ENCODE peak calls at places on chromosomes 3 and 15, in five cellular contexts. Y, N, L, W and G are unnamed samples.

GRCh38 chr3:192409838-192410683 is 317.3 kb downstream of the FGF12 start:
- DNase-seq in Y (peak), N (no peak), L (no peak), W (no peak), G (no peak)

GRCh38 chr3:177464392-177465225 is 267.3 kb upstream of the TBL1XR1 start:
- DNase-seq in Y (peak), N (no peak), L (no peak), W (no peak), G (no peak)

GRCh38 chr15:48693474-48693873 is 48.0 kb upstream of the FBN1 start:
- DNase-seq in Y (peak), N (no peak), L (no peak), W (no peak), G (no peak)

GRCh38 chr15:32683906-32684584 is 33.8 kb upstream of the GREM1 start:
- DNase-seq in Y (peak), N (no peak), L (peak), W (peak), G (peak)

GRCh38 chr3:80697291-80697690 is 929.5 kb upstream of the ROBO1 start:
- DNase-seq in Y (no peak), N (no peak), L (no peak), W (no peak), G (no peak)

GRCh38 chr3:147410518-147411234 is 1.5 kb downstream of the ZIC1 start:
- DNase-seq in Y (peak), N (no peak), L (no peak), W (no peak), G (no peak)

GRCh38 chr3:50913279-50913678 is 238.6 kb downstream of the DOCK3 start:
- DNase-seq in Y (no peak), N (no peak), L (no peak), W (no peak), G (no peak)

GRCh38 chr3:170869240-170869592 is 779 bp downstream of the RPL22L1 start:
- DNase-seq in Y (no peak), N (no peak), L (no peak), W (no peak), G (no peak)

GRCh38 chr3:131036200-131036816 is 9.6 kb downstream of the NEK11 start:
- DNase-seq in Y (peak), N (no peak), L (no peak), W (peak), G (no peak)

GRCh38 chr3:32778389-32778788 is 39.4 kb upstream of the TRIM71 start:
- DNase-seq in Y (no peak), N (peak), L (no peak), W (no peak), G (no peak)

GRCh38 chr3:168426196-168426595 is 330.5 kb upstream of the GOLIM4 start:
- DNase-seq in Y (no peak), N (no peak), L (no peak), W (no peak), G (no peak)

GRCh38 chr15:96270581-96271172 is 59.8 kb upstream of the NR2F2 start:
- DNase-seq in Y (peak), N (no peak), L (no peak), W (no peak), G (no peak)

GRCh38 chr3:149657458-149657795 is 398 bp downstream of the WWTR1 start:
- DNase-seq in Y (peak), N (no peak), L (no peak), W (no peak), G (no peak)

GRCh38 chr3:126517986-126518778 is 609 bp upstream of the UROC1 start:
- DNase-seq in Y (no peak), N (peak), L (no peak), W (no peak), G (no peak)

GRCh38 chr3:10284496-10284895 is 8.3 kb downstream of the GHRL start:
- DNase-seq in Y (no peak), N (no peak), L (no peak), W (no peak), G (no peak)

GRCh38 chr3:183260167-183260904 is 7.3 kb downstream of the B3GNT5 start:
- DNase-seq in Y (peak), N (no peak), L (no peak), W (no peak), G (no peak)

GRCh38 chr15:66253643-66254363 is at the start of gene MEGF11:
- DNase-seq in Y (peak), N (no peak), L (no peak), W (no peak), G (no peak)

GRCh38 chr15:89472785-89473256 is 23.6 kb downstream of the RHCG start:
- DNase-seq in Y (peak), N (no peak), L (no peak), W (peak), G (no peak)

GRCh38 chr3:17579289-17580031 is 163.0 kb downstream of the TBC1D5 start:
- DNase-seq in Y (peak), N (no peak), L (no peak), W (no peak), G (no peak)

GRCh38 chr15:31342781-31343626 is 16.4 kb downstream of the KLF13 start:
- DNase-seq in Y (no peak), N (no peak), L (no peak), W (no peak), G (no peak)

GRCh38 chr3:148331111-148331818 is 366.4 kb upstream of the AGTR1 start:
- DNase-seq in Y (no peak), N (no peak), L (no peak), W (no peak), G (no peak)

GRCh38 chr3:30300844-30301243 is 305.6 kb upstream of the TGFBR2 start:
- DNase-seq in Y (no peak), N (no peak), L (no peak), W (no peak), G (no peak)

GRCh38 chr15:89828324-89829145 is 13.9 kb upstream of the ANPEP start:
- DNase-seq in Y (peak), N (peak), L (no peak), W (no peak), G (no peak)

GRCh38 chr3:135017494-135017893 is 222.4 kb downstream of the EPHB1 start:
- DNase-seq in Y (no peak), N (no peak), L (no peak), W (no peak), G (no peak)

GRCh38 chr3:11780341-11780740 is 66.3 kb downstream of the TAMM41 start:
- DNase-seq in Y (no peak), N (no peak), L (no peak), W (no peak), G (no peak)

GRCh38 chr15:35088329-35088728 is 3.2 kb upstream of the NANOGP8 start:
- DNase-seq in Y (no peak), N (no peak), L (no peak), W (no peak), G (no peak)

GRCh38 chr15:101502572-101503295 is 13.2 kb upstream of the PCSK6 start:
- DNase-seq in Y (no peak), N (no peak), L (no peak), W (no peak), G (no peak)

GRCh38 chr15:61449306-61449705 is 220.2 kb upstream of the RORA start:
- DNase-seq in Y (no peak), N (no peak), L (no peak), W (no peak), G (no peak)

GRCh38 chr15:90829942-90830440 is 38.4 kb upstream of the FURIN start:
- DNase-seq in Y (peak), N (no peak), L (no peak), W (no peak), G (no peak)

GRCh38 chr3:194294199-194294887 is 56.8 kb downstream of the CPN2 start:
- DNase-seq in Y (no peak), N (peak), L (no peak), W (no peak), G (no peak)

GRCh38 chr3:194296448-194296831 is 54.7 kb downstream of the CPN2 start:
- DNase-seq in Y (peak), N (peak), L (peak), W (no peak), G (peak)

GRCh38 chr3:194298331-194299227 is 52.5 kb downstream of the CPN2 start:
- DNase-seq in Y (no peak), N (peak), L (no peak), W (no peak), G (no peak)

GRCh38 chr3:194294888-194295214 is 56.3 kb downstream of the CPN2 start:
- DNase-seq in Y (no peak), N (no peak), L (no peak), W (no peak), G (no peak)

GRCh38 chr3:194296832-194297666 is 54.1 kb downstream of the CPN2 start:
- DNase-seq in Y (peak), N (peak), L (no peak), W (no peak), G (no peak)
- H3K4me3 ChIP-seq in Y (peak), N (peak), L (no peak), W (peak), G (peak)

DNA sequence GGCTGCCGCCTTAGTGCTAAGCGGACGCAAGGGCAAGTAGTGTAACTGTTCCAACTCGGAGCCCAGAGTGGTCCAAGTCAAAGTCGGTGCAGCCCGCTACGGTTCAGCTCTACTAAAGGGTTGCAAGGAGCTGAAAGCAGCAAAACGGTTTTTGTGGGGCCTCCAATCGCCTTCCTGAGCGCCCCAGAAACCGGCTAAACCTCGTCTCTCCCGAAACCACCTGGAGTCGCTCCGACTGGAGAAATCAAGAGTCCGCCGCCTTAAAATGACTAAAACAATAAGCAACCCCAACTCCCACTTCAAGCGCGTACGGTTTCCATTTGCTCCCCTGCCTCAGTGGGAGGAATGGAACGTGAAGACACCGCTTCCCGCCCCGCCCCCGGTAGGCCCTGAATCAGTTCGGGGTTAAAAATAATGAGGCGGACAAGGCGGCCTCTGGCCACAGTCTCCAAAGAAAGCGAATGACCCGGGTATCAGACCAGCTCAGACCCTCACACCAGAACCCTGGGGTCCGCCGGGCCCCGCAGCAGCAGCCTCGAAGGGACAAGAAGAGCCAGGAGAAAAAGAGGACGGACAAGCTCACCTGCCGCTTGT is 400 bp downstream of the SEC11A start:
- DNase-seq in Y (peak), N (peak), L (no peak), W (no peak), G (no peak)
- TF ChIP-seq CTCF in Y (no peak), N (no peak), L (no peak), W (no peak), G (no peak)

GRCh38 chr3:72652395-72652794 is 195.8 kb downstream of the SHQ1 start:
- DNase-seq in Y (no peak), N (no peak), L (no peak), W (no peak), G (no peak)

GRCh38 chr3:72658466-72659100 is 189.7 kb downstream of the SHQ1 start:
- DNase-seq in Y (no peak), N (no peak), L (no peak), W (no peak), G (no peak)

GRCh38 chr3:72655758-72656157 is 192.5 kb downstream of the SHQ1 start:
- DNase-seq in Y (no peak), N (no peak), L (no peak), W (no peak), G (no peak)

GRCh38 chr3:72657666-72658065 is 190.6 kb downstream of the SHQ1 start:
- DNase-seq in Y (no peak), N (no peak), L (no peak), W (no peak), G (no peak)

GRCh38 chr3:72655151-72655551 is 193.1 kb downstream of the SHQ1 start:
- DNase-seq in Y (peak), N (no peak), L (no peak), W (no peak), G (no peak)
- H3K4me3 ChIP-seq in Y (peak), N (no peak), L (no peak), W (no peak), G (no peak)

DNA sequence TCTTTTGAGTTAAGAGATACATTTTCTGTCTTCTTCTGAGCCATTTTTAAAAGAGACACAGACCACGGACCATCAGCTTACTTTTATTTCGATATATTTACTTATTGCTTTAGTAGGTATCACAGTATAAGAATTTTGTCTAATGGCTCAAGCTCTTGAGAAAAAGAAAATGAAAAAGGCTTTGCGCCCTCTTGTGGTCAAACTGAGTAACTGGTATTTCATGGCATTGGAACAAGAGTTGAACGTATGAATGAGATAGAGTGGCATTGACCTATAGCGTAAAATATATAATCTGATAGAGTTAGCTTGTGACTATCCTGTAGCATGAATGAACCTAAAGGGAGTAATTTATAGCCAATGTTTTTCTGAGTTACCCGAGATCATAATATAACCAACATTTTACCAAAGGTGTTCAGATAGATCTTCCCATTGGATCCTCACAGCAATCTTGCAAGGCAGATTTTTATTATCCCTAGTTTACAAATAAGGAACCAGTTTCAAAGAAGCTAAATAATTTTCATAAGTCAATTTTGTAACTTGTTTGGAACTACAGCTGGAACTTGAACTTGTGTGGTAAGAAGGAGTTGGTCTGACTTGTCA is 154.6 kb downstream of the POLR2M start:
- DNase-seq in Y (peak), N (no peak), L (peak), W (peak), G (peak)
- TF ChIP-seq CTCF in Y (peak), N (peak), L (peak), W (peak), G (peak)

DNA sequence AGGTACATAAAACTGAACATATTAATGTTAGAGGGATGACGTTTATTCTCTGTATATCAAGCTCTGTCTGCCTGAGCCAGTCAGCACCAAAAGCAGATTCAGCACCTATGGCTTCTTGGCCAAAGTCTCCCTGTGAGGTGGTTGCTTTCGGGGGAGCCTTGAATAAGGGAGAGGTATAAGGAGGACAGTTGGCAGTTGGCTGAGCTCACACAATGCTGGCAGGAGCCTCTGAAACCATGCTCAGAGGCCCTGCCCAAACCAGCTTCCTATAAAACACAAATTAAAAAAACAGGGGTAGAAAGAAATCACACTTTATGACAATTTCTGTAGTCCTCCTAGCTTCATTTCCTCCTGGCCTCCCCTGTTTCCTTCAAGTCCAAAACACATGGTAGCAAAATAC is 18.8 kb downstream of the ARHGEF3 start:
- DNase-seq in Y (no peak), N (no peak), L (no peak), W (no peak), G (no peak)
- H3K4me3 ChIP-seq in Y (no peak), N (no peak), L (no peak), W (no peak), G (no peak)